ENCODE peak calls at places on chromosomes 1 and 21, in nine cellular contexts. S is CD8-positive, alpha-beta memory T cell; G is colonic mucosa; Q is A549; D is mesendoderm; R is cardiac muscle cell; Z is WERI-Rb-1; F is neuronal stem cell; U is OCI-LY7. B is an unnamed sample.

GRCh38 chr1:30402031-30402430 is 321.4 kb downstream of the MATN1 start:
- DNase-seq in F (no peak), Q (no peak), U (no peak), D (no peak), S (no peak), Z (no peak), G (no peak), R (no peak), B (no peak)

GRCh38 chr1:189929501-189930099 is 548.1 kb downstream of the BRINP3 start:
- DNase-seq in Z (no peak), Q (no peak), U (no peak), R (no peak), S (no peak), G (no peak), D (no peak), F (no peak), B (no peak)

GRCh38 chr21:31457675-31458074 is 113.6 kb upstream of the TIAM1 start:
- DNase-seq in F (no peak), D (peak; percentile 81), S (no peak), G (no peak), Z (peak; percentile 18), U (no peak), Q (no peak), R (no peak), B (no peak)

GRCh38 chr1:33014464-33015170 is 22.1 kb downstream of the AK2 start:
- DNase-seq in U (no peak), F (no peak), Q (no peak), S (no peak), D (no peak), Z (peak; percentile 39), G (no peak), R (no peak), B (no peak)

GRCh38 chr1:175043824-175044223 is 20.6 kb upstream of the MRPS14 start:
- DNase-seq in S (no peak), U (no peak), G (no peak), Z (no peak), Q (no peak), R (no peak), F (peak; percentile 45), D (no peak), B (no peak)

GRCh38 chr1:203754455-203754864 is 10.5 kb upstream of the LAX1 start:
- DNase-seq in G (no peak), Q (no peak), F (no peak), R (no peak), S (peak; percentile 19), D (no peak), U (peak; percentile 88), Z (no peak), B (no peak)

GRCh38 chr1:22609291-22609690 is 27.1 kb upstream of the C1QA start:
- DNase-seq in S (no peak), D (no peak), F (no peak), U (no peak), R (no peak), G (no peak), Q (no peak), Z (no peak), B (no peak)

GRCh38 chr1:167627615-167627864 is 2.5 kb upstream of the RCSD1 start:
- DNase-seq in U (peak; percentile 65), Z (no peak), Q (no peak), D (no peak), F (no peak), G (no peak), S (no peak), R (no peak), B (no peak)

GRCh38 chr1:62321438-62321837 is 2.2 kb upstream of the KANK4 start:
- DNase-seq in Z (no peak), S (no peak), D (peak; percentile 88), R (no peak), F (no peak), U (no peak), Q (peak; percentile 55), G (no peak), B (peak; percentile 63)

GRCh38 chr1:15944308-15945010 is 31.4 kb downstream of the ZBTB17 start:
- DNase-seq in S (no peak), Q (no peak), G (no peak), D (no peak), U (no peak), Z (no peak), R (no peak), F (no peak), B (no peak)

GRCh38 chr1:31977361-31978131 is 36.1 kb upstream of the KHDRBS1 start:
- DNase-seq in S (no peak), F (no peak), Z (peak; percentile 75), Q (peak; percentile 50), D (peak; percentile 95), G (no peak), U (peak; percentile 55), R (peak; percentile 61), B (peak; percentile 58)

GRCh38 chr1:162019006-162019405 is 4.7 kb downstream of the OLFML2B start:
- DNase-seq in F (no peak), Z (no peak), D (no peak), U (no peak), Q (no peak), S (no peak), G (no peak), R (no peak), B (no peak)

GRCh38 chr1:151981178-151981525 is 12.5 kb downstream of the S100A10 start:
- DNase-seq in F (no peak), G (no peak), R (no peak), D (no peak), Q (no peak), S (no peak), Z (no peak), U (no peak), B (no peak)

GRCh38 chr1:99004270-99005141 is at the start of gene PLPPR5:
- DNase-seq in D (peak; percentile 45), G (no peak), U (no peak), F (peak; percentile 23), Z (peak; percentile 65), Q (no peak), S (peak; percentile 24), R (peak; percentile 58), B (no peak)

DNA sequence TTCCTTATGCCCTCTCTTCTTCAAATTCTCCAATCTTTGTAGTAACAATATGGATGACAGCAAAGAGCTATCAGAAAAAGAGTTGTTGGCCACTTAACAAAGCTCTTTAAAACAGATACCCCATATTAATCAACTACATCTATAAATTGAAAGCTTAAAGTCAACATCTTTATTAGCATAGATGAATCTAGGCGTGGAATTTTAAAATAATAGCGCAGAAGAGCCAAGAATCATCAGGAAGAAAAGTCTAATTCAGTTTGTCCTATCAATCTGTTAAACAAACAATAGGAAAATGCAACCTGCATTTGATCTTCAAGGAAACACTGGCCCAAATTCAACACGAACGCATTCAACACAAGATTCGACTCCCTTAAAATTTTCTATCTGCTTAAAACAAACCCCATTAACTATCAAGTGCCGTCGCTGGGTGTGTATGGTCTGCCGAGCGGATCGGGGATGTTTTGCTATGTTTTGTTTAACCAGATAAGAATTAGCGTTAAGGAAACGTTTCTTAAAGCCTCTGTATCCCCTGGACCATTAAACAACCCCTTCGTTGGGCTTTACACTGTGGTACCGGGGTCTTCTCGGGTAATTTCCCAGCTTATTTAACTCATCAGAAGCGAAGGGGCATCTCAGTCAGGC is 1.0 kb downstream of the LYST start:
- DNase-seq in F (no peak), S (no peak), Z (no peak), D (no peak), G (no peak), R (peak; percentile 5), U (no peak), Q (no peak), B (no peak)
- H3K27ac ChIP-seq in F (no peak overlapping the region), S (peak overlapping the region; percentile 96), Z (peak overlapping the region; percentile 84), D (no peak overlapping the region), G (peak overlapping the region; percentile 87), R (peak overlapping the region; percentile 89), U (no peak overlapping the region), Q (peak overlapping the region; percentile 85), B (peak overlapping the region; percentile 53)

DNA sequence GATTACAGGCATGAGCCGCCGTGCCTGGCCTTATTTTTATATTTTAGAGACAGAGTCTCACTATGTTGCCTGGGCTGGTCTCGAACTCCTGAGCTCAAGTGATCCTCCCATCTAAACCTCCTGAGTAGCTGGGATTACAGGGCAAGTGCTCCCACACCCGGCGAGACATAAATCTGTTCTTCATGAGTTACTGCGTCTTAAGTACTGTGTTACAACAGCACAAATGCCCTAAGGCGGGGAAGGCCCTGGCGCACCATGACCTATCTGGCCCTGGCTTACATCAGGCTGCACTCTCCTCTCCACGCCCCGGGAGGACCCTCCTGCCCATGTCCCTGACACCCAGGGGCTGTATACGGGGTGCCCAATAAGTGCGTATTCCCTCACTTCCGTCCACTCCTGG is 4.3 kb downstream of the GPR153 start:
- DNase-seq in U (no peak), F (no peak), S (no peak), G (no peak), Q (no peak), R (no peak), D (no peak), Z (no peak), B (no peak)
- H3K27ac ChIP-seq in U (no peak overlapping the region), F (no peak overlapping the region), S (no peak overlapping the region), G (no peak overlapping the region), Q (no peak overlapping the region), R (no peak overlapping the region), D (no peak overlapping the region), Z (no peak overlapping the region), B (no peak overlapping the region)

DNA sequence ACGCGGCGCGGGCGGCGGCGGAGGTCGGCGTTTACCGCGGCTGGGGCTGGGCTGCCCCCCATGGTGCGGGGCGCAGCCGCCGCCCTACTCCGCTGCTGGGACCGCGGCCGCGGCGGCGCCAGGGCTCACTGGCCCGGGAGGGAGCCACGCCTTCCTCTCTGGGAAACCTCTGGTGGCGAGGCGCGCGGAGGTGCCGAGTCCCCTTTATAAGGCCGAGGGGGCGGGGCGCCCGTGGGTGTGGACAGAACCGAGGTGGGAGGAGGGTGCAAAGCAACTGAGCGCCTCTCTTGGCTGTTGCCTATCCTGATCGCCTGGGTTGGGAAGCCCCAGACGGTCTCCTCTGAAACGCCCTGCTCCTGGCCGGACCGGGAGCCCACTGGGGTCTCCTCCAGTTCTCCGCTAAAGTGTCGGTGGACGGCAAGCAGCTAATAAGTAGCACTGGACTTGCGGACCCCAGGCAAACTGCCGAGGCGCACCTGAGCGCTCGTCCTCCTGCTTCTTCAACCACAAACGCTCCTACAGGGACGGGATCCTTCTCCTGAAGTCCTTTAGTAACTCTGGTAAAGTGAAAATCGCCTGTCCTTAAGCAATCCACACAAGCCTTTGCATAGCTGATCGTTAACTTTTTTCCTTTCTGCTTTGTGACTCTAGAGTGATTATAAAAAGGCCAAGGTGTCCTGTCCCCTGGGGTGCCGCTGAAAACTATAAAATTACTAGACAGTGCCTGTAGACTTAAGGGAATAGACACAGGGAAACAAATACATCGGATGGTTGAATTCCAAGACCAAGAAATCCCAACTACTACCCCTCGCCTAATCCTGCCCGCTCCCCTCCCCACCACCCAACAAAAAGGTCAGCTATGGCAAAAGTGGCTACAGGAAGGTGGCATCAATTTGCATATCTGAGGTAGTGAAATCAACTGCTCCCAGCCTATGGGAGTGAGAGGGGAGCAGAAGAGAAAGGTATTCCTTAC is at the start of gene PTGER3:
- DNase-seq in G (peak; percentile 84), S (peak; percentile 38), D (peak; percentile 54), U (no peak), F (peak; percentile 55), R (peak; percentile 86), Q (no peak), Z (peak; percentile 83), B (no peak)
- H3K27ac ChIP-seq in G (no peak within 1 kb of the TSS), S (peak within 1 kb of the TSS; percentile 22), D (no peak within 1 kb of the TSS), U (no peak within 1 kb of the TSS), F (no peak within 1 kb of the TSS), R (no peak within 1 kb of the TSS), Q (no peak within 1 kb of the TSS), Z (no peak within 1 kb of the TSS), B (no peak within 1 kb of the TSS)

DNA sequence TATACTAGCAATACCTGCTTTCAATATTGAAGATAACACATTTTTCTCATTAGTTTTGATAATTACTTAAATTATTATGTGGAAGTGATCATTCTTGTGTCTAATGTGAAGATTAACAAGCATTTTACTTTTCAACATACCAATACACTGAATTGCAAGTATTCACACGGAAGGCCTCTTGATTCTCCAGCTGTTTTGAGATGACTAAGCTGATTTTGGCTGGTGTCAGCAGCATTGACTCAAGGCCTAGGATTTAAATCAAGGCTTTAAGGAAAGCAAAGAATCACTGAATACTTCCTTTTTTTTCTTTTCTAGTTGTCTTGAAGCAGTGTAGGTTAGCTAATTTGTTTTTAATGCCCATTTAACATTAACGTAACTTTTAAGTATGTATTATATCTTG is 373.7 kb downstream of the SRGAP2C start:
- DNase-seq in F (no peak), G (no peak), D (peak; percentile 75), R (no peak), U (no peak), S (no peak), Z (no peak), Q (no peak), B (peak; percentile 55)
- H3K27ac ChIP-seq in F (no peak overlapping the region), G (no peak overlapping the region), D (no peak overlapping the region), R (no peak overlapping the region), U (no peak overlapping the region), S (no peak overlapping the region), Z (no peak overlapping the region), Q (no peak overlapping the region), B (no peak overlapping the region)